ENCODE peak calls at places on chromosomes 13 and 19, in ten cellular contexts. K, C, N, X, Y, F, M, T, P and O are unnamed samples. For H3K4me1, the result is how much of the 10 kb centered on the place peaks cover.

GRCh38 chr13:31200636-31200970 is 828 bp downstream of the B3GLCT start:
- DNase-seq in K (peak), C (no peak), N (no peak), X (peak), Y (peak), F (no peak), M (no peak), T (peak), P (peak), O (peak)

GRCh38 chr19:49930483-49931011 is 1.2 kb upstream of the NUP62 start:
- DNase-seq in K (peak), C (no peak), N (peak), X (no peak), Y (no peak), F (peak), M (peak), T (peak), P (peak), O (no peak)

GRCh38 chr19:19627716-19628498 is at the start of gene LPAR2:
- DNase-seq in K (peak), C (peak), N (no peak), X (no peak), Y (peak), F (peak), M (no peak), T (peak), P (no peak), O (no peak)

GRCh38 chr13:23440821-23441608 is 7.5 kb upstream of the SACS start:
- DNase-seq in K (no peak), C (no peak), N (no peak), X (no peak), Y (no peak), F (no peak), M (no peak), T (no peak), P (peak), O (no peak)

GRCh38 chr19:13208964-13209796 is 59.0 kb downstream of the IER2 start:
- DNase-seq in K (peak), C (no peak), N (no peak), X (no peak), Y (no peak), F (no peak), M (no peak), T (no peak), P (no peak), O (no peak)

GRCh38 chr13:46178143-46178542 is 3.8 kb downstream of the LCP1 start:
- DNase-seq in K (no peak), C (no peak), N (peak), X (no peak), Y (no peak), F (no peak), M (no peak), T (no peak), P (no peak), O (no peak)

GRCh38 chr13:73767191-73767741 is 366.9 kb downstream of the KLF12 start:
- DNase-seq in K (no peak), C (no peak), N (no peak), X (peak), Y (no peak), F (no peak), M (no peak), T (no peak), P (no peak), O (no peak)

GRCh38 chr13:113427562-113428468 is 25.5 kb downstream of the ADPRHL1 start:
- DNase-seq in K (no peak), C (no peak), N (no peak), X (no peak), Y (no peak), F (no peak), M (no peak), T (no peak), P (no peak), O (no peak)

GRCh38 chr13:23059173-23059572 is 121.6 kb upstream of the SGCG start:
- DNase-seq in K (no peak), C (no peak), N (no peak), X (no peak), Y (no peak), F (no peak), M (no peak), T (no peak), P (no peak), O (no peak)

GRCh38 chr13:99948907-99949656 is 22.5 kb downstream of the ZIC5 start:
- DNase-seq in K (no peak), C (no peak), N (no peak), X (no peak), Y (no peak), F (no peak), M (no peak), T (no peak), P (no peak), O (no peak)

GRCh38 chr19:46616631-46617322 is 8.1 kb downstream of the PTGIR start:
- DNase-seq in K (peak), C (peak), N (no peak), X (peak), Y (peak), F (peak), M (peak), T (peak), P (peak), O (no peak)

GRCh38 chr13:99501952-99502310 is 659 bp downstream of the TM9SF2 start:
- DNase-seq in K (no peak), C (no peak), N (no peak), X (no peak), Y (peak), F (no peak), M (no peak), T (peak), P (peak), O (no peak)

GRCh38 chr19:29259153-29259552 is 46.2 kb upstream of the UQCRFS1 start:
- DNase-seq in K (no peak), C (no peak), N (no peak), X (no peak), Y (no peak), F (no peak), M (peak), T (no peak), P (peak), O (no peak)

GRCh38 chr19:6677924-6678689 is 8.1 kb upstream of the TNFSF14 start:
- DNase-seq in K (peak), C (peak), N (no peak), X (no peak), Y (no peak), F (no peak), M (peak), T (no peak), P (peak), O (peak)

GRCh38 chr19:33054623-33055022 is 10.1 kb downstream of the RHPN2 start:
- DNase-seq in K (no peak), C (no peak), N (no peak), X (no peak), Y (peak), F (no peak), M (no peak), T (peak), P (peak), O (no peak)

GRCh38 chr13:79659161-79659560 is 178.2 kb downstream of the NDFIP2 start:
- DNase-seq in K (no peak), C (peak), N (no peak), X (no peak), Y (no peak), F (no peak), M (no peak), T (no peak), P (no peak), O (no peak)

GRCh38 chr13:87878706-87879105 is 207.5 kb downstream of the SLITRK5 start:
- DNase-seq in K (no peak), C (no peak), N (no peak), X (no peak), Y (no peak), F (no peak), M (no peak), T (no peak), P (no peak), O (no peak)

GRCh38 chr13:105616313-105617075 is 919.0 kb downstream of the EFNB2 start:
- DNase-seq in K (no peak), C (no peak), N (no peak), X (no peak), Y (no peak), F (no peak), M (no peak), T (no peak), P (no peak), O (no peak)

GRCh38 chr13:73018336-73018735 is 40.5 kb upstream of the KLF5 start:
- DNase-seq in K (no peak), C (no peak), N (no peak), X (peak), Y (no peak), F (no peak), M (no peak), T (no peak), P (peak), O (no peak)

DNA sequence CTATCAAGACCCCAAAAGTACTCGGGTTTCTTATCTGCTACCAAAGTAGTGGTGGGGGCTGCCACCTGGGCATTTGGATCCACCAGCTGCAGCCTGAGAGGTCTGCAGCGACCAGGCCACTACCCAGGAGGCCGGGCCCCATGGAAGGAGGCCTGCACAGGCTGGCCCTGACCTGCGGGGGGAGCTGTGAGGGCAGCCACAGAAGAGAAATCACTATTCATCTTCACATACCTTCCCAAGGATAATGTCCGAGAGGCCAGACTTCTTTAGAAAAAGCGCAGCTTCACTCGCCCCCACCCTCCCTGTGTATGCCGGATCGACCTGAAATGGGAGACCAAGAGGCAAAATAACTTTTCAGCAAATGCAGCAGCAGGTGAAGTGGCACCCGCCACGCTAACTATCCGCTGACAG is 30.1 kb downstream of the EPS15L1 start:
- DNase-seq in K (peak), C (peak), N (no peak), X (no peak), Y (no peak), F (no peak), M (peak), T (no peak), P (peak), O (no peak)
- TF ChIP-seq EP300 in K (no peak), C (no peak), N (no peak), X (no peak), Y (no peak), F (no peak), M (no peak), T (no peak), P (no peak), O (no peak)

GRCh38 chr19:1295169-1296012 is 9.7 kb downstream of the EFNA2 start:
- DNase-seq in K (peak), C (peak), N (no peak), X (no peak), Y (no peak), F (no peak), M (peak), T (no peak), P (no peak), O (no peak)
- H3K4me1 ChIP-seq in K (under half), C (under half), N (under half), X (under half), Y (under half), F (under half), M (under half), T (under half), P (under half), O (under half)

GRCh38 chr19:2507109-2507508 is 31.2 kb downstream of the GADD45B start:
- DNase-seq in K (no peak), C (no peak), N (no peak), X (peak), Y (peak), F (no peak), M (no peak), T (peak), P (peak), O (no peak)

GRCh38 chr19:2509096-2509495 is 33.2 kb downstream of the GADD45B start:
- DNase-seq in K (no peak), C (peak), N (no peak), X (no peak), Y (no peak), F (no peak), M (no peak), T (no peak), P (no peak), O (no peak)

GRCh38 chr19:2500157-2500556 is 24.2 kb downstream of the GADD45B start:
- DNase-seq in K (no peak), C (no peak), N (no peak), X (no peak), Y (no peak), F (no peak), M (no peak), T (no peak), P (no peak), O (no peak)

GRCh38 chr19:2500861-2501260 is 24.9 kb downstream of the GADD45B start:
- DNase-seq in K (no peak), C (no peak), N (no peak), X (no peak), Y (no peak), F (no peak), M (no peak), T (peak), P (no peak), O (no peak)

DNA sequence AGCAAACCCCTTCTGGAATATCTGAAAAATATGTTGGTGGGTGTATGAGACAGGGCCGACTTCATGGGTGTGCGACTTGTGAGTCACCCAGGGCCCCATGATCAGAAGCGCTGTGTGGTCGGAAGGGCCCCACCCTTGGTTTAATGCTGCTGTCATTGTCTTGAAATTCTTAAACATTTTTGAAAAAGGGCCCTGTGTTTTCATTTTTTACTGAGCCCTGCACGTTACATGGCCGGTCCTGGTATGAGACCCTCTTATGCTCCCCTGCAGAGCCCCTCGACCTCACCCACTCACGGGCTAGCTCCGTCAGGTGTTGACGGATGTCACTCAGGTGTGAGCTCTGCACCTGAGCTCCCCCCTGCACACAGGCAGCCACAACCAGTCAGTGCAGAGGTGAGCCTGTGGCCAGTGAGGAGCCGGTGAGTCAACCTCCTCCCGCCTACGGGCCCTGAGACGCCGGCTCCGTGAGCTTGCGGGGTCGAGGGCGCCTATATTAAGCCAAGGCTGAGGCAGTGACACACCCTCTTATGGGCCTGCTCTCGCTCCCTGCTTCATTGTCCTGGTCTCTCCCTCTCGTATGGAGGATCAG is 27.7 kb downstream of the GADD45B start:
- DNase-seq in K (no peak), C (no peak), N (no peak), X (no peak), Y (no peak), F (no peak), M (no peak), T (no peak), P (peak), O (no peak)
- TF ChIP-seq EP300 in K (no peak), C (no peak), N (no peak), X (no peak), Y (no peak), F (no peak), M (no peak), T (no peak), P (no peak), O (no peak)

GRCh38 chr19:30357580-30357954 is 14.6 kb upstream of the ZNF536 start:
- DNase-seq in K (no peak), C (no peak), N (no peak), X (no peak), Y (no peak), F (no peak), M (no peak), T (no peak), P (no peak), O (no peak)
- H3K4me1 ChIP-seq in K (under half), C (under half), N (under half), X (under half), Y (under half), F (under half), M (under half), T (under half), P (under half), O (under half)

DNA sequence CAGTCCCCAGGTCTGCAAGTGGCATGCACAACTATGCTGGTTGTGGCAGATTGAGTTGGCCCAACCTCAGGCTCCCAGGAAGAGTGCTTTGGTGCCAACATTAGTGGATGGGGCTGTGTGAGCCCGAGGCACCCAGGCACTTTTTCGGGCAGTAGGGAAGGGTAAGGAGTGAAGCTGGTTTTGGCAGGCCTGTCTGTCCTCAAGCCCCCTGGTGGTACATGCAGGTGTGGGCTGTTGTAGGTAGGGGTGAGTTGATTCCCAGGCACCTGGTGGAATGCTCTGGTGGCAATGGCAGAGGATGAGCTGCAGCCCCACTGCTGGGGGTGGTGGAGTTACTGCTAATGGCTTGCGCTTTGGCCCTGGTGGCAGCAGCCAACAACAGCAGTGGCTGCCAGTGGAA is 723.7 kb upstream of the SLITRK1 start:
- DNase-seq in K (no peak), C (no peak), N (no peak), X (no peak), Y (no peak), F (no peak), M (no peak), T (no peak), P (no peak), O (no peak)
- TF ChIP-seq EP300 in K (no peak), C (no peak), N (no peak), X (no peak), Y (no peak), F (no peak), M (no peak), T (no peak), P (no peak), O (no peak)

GRCh38 chr19:39142655-39143054 is 17.1 kb downstream of the PAK4 start:
- DNase-seq in K (no peak), C (no peak), N (no peak), X (no peak), Y (no peak), F (no peak), M (no peak), T (no peak), P (no peak), O (no peak)
- H3K4me1 ChIP-seq in K (half or more), C (half or more), N (under half), X (half or more), Y (half or more), F (under half), M (under half), T (half or more), P (under half), O (half or more)

GRCh38 chr19:14497347-14497921 is 1.5 kb upstream of the GIPC1 start:
- DNase-seq in K (no peak), C (no peak), N (no peak), X (peak), Y (peak), F (no peak), M (no peak), T (peak), P (peak), O (no peak)
- TF ChIP-seq EP300 in K (no peak), C (no peak), N (peak), X (no peak), Y (no peak), F (no peak), M (no peak), T (no peak), P (no peak), O (no peak)

GRCh38 chr13:97246596-97246995 is 24.5 kb downstream of the MBNL2 start:
- DNase-seq in K (no peak), C (no peak), N (no peak), X (no peak), Y (no peak), F (no peak), M (no peak), T (no peak), P (no peak), O (no peak)
- H3K4me1 ChIP-seq in K (under half), C (under half), N (half or more), X (half or more), Y (half or more), F (under half), M (under half), T (half or more), P (half or more), O (half or more)

DNA sequence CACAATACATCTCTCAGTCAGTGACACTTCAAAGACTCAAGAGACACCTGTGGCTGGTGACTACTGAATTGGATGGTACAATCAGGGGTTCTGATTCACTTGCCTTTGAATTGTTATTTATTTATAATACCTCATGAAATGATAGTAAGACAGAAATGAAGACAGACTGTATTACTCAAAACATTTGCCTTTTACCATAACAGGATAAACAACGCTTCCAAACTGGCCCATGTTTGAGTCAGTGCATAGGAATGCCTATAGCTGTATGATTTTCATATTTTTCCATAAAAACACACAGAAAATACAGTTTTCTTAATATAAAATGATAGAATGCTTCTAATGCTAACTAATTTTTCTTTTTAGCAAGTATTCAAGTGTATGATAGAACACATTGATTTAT is 59.5 kb upstream of the FGF14 start:
- DNase-seq in K (no peak), C (no peak), N (no peak), X (no peak), Y (no peak), F (no peak), M (no peak), T (no peak), P (no peak), O (no peak)
- TF ChIP-seq EP300 in K (no peak), C (no peak), N (no peak), X (no peak), Y (no peak), F (no peak), M (no peak), T (no peak), P (no peak), O (no peak)